ENCODE peak calls at places on chromosomes 3 and 15, in six cellular contexts. M, W, O, Z, U and L are unnamed samples.

GRCh38 chr3:65796676-65797075 is 242.0 kb downstream of the MAGI1 start:
- DNase-seq in M (no peak), W (no peak), O (no peak), Z (no peak), U (no peak), L (no peak)

GRCh38 chr15:65077981-65078352 is 1.4 kb downstream of the KBTBD13 start:
- DNase-seq in M (no peak), W (peak; percentile 91), O (peak; percentile 84), Z (no peak), U (peak; percentile 87), L (no peak)

GRCh38 chr15:84817461-84818081 is 415 bp downstream of the ALPK3 start:
- DNase-seq in M (no peak), W (no peak), O (no peak), Z (no peak), U (no peak), L (no peak)

GRCh38 chr3:43968465-43968864 is 273.2 kb upstream of the TOPAZ1 start:
- DNase-seq in M (no peak), W (no peak), O (no peak), Z (no peak), U (no peak), L (no peak)

GRCh38 chr3:50516048-50516871 is 12.8 kb upstream of the CACNA2D2 start:
- DNase-seq in M (no peak), W (no peak), O (no peak), Z (no peak), U (peak; percentile 27), L (no peak)

GRCh38 chr3:123383101-123384053 is 65.5 kb downstream of the ADCY5 start:
- DNase-seq in M (no peak), W (no peak), O (peak; percentile 58), Z (no peak), U (no peak), L (no peak)

GRCh38 chr3:33417051-33417673 is 23.0 kb downstream of the UBP1 start:
- DNase-seq in M (no peak), W (no peak), O (no peak), Z (no peak), U (no peak), L (no peak)

GRCh38 chr3:139653582-139653981 is 24.2 kb downstream of the NMNAT3 start:
- DNase-seq in M (no peak), W (no peak), O (no peak), Z (no peak), U (peak; percentile 30), L (no peak)

GRCh38 chr3:184259396-184259877 is 1.9 kb downstream of the CAMK2N2 start:
- DNase-seq in M (no peak), W (no peak), O (no peak), Z (no peak), U (no peak), L (no peak)

GRCh38 chr3:8497582-8497981 is 4.0 kb upstream of the LMCD1 start:
- DNase-seq in M (no peak), W (no peak), O (no peak), Z (peak; percentile 68), U (no peak), L (peak; percentile 14)

GRCh38 chr3:12135029-12135634 is 23.6 kb downstream of the TIMP4 start:
- DNase-seq in M (no peak), W (peak; percentile 64), O (peak; percentile 86), Z (peak; percentile 52), U (peak; percentile 81), L (no peak)

GRCh38 chr15:68277131-68277604 is 377 bp upstream of the FEM1B start:
- DNase-seq in M (no peak), W (peak; percentile 55), O (peak; percentile 58), Z (peak; percentile 53), U (peak; percentile 48), L (peak; percentile 79)

GRCh38 chr3:107236661-107237375 is 140.4 kb upstream of the CCDC54 start:
- DNase-seq in M (no peak), W (no peak), O (no peak), Z (no peak), U (no peak), L (no peak)

GRCh38 chr15:65303687-65304392 is 637 bp upstream of the RNU5B-1 start:
- DNase-seq in M (peak; percentile 10), W (no peak), O (peak; percentile 73), Z (peak; percentile 47), U (peak; percentile 66), L (peak; percentile 32)

GRCh38 chr15:40902605-40903561 is 8.6 kb downstream of the VPS18 start:
- DNase-seq in M (no peak), W (no peak), O (no peak), Z (no peak), U (no peak), L (no peak)

GRCh38 chr3:161395613-161396012 is 24.3 kb upstream of the SPTSSB start:
- DNase-seq in M (no peak), W (no peak), O (no peak), Z (no peak), U (no peak), L (no peak)

GRCh38 chr3:47961815-47962606 is 54.2 kb downstream of the MAP4 start:
- DNase-seq in M (no peak), W (no peak), O (no peak), Z (no peak), U (peak; percentile 27), L (no peak)

GRCh38 chr15:29822100-29822684 is at the start of gene TJP1:
- DNase-seq in M (peak; percentile 13), W (peak; percentile 54), O (peak; percentile 94), Z (peak; percentile 81), U (peak; percentile 83), L (no peak)

GRCh38 chr3:196793224-196793623 is 53.6 kb downstream of the PAK2 start:
- DNase-seq in M (no peak), W (peak; percentile 60), O (peak; percentile 52), Z (peak; percentile 82), U (no peak), L (peak; percentile 97)